ENCODE peak calls at places on chromosome 20, in five cellular contexts. R, Z, F, W and E are unnamed samples. For H3K9me3, the result is how much of the 10 kb centered on the place peaks cover.

GRCh38 chr20:62117658-62118057 is 4.6 kb upstream of the LSM14B start:
- DNase-seq in W (peak), R (no peak), F (peak), Z (peak), E (no peak)

GRCh38 chr20:59242714-59243626 is 57.4 kb upstream of the EDN3 start:
- DNase-seq in W (no peak), F (no peak), R (no peak), Z (no peak), E (no peak)

GRCh38 chr20:36405255-36405654 is 99.1 kb downstream of the DLGAP4 start:
- DNase-seq in F (no peak), W (no peak), Z (no peak), R (no peak), E (no peak)

GRCh38 chr20:30816182-30816645 is 441.2 kb upstream of the DEFB115 start:
- DNase-seq in F (no peak), W (peak), R (no peak), Z (peak), E (no peak)

GRCh38 chr20:34377072-34377847 is 14.2 kb downstream of the ITCH start:
- DNase-seq in W (no peak), R (no peak), Z (no peak), F (no peak), E (no peak)

GRCh38 chr20:63697357-63697867 is 960 bp downstream of the TNFRSF6B start:
- DNase-seq in R (no peak), W (no peak), Z (no peak), F (no peak), E (no peak)

GRCh38 chr20:46084805-46085792 is 4.7 kb downstream of the NCOA5 start:
- DNase-seq in R (peak), Z (no peak), W (no peak), F (no peak), E (peak)

GRCh38 chr20:19254956-19255355 is 42.5 kb downstream of the SLC24A3 start:
- DNase-seq in W (no peak), R (peak), Z (no peak), F (no peak), E (no peak)

GRCh38 chr20:57030611-57031600 is 235.5 kb downstream of the BMP7 start:
- DNase-seq in F (no peak), Z (no peak), W (no peak), R (peak), E (peak)

GRCh38 chr20:61376541-61377231 is 124.6 kb downstream of the CDH4 start:
- DNase-seq in F (no peak), R (no peak), Z (no peak), W (no peak), E (no peak)

GRCh38 chr20:6704132-6704861 is 63.2 kb upstream of the BMP2 start:
- DNase-seq in W (no peak), R (no peak), Z (no peak), F (no peak), E (peak)

GRCh38 chr20:63748356-63749270 is 9.0 kb downstream of the SLC2A4RG start:
- DNase-seq in F (no peak), Z (no peak), W (no peak), R (no peak), E (peak)

DNA sequence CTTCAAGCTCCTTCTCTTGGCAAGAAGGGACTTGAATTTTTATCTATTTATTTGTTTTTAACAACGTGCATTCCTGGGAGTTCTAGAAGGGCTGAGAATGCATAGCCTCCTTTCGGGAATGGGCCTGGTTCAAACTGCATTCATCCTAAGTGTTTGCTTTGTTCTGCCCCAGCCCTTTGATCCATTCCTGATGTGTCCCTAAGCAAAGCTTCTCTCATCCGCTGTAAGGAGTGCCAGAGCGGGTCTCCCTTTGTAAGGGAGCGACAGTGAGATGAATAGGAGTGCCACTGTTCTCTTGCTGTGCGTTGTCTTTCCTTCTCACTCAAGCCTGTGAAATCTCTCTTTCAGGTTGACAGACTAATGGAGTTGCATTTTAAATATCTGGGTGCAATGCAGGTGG is 60.9 kb upstream of the VSTM2L start:
- DNase-seq in W (no peak), R (no peak), F (no peak), Z (no peak), E (no peak)
- H3K9me3 ChIP-seq in W (under half), R (under half), F (under half), Z (under half), E (under half)

GRCh38 chr20:53177687-53178086 is 205.5 kb downstream of the TSHZ2 start:
- DNase-seq in W (no peak), R (no peak), F (no peak), Z (no peak), E (no peak)
- TF ChIP-seq CTCF in W (no peak), R (no peak), F (no peak), Z (no peak), E (no peak)

DNA sequence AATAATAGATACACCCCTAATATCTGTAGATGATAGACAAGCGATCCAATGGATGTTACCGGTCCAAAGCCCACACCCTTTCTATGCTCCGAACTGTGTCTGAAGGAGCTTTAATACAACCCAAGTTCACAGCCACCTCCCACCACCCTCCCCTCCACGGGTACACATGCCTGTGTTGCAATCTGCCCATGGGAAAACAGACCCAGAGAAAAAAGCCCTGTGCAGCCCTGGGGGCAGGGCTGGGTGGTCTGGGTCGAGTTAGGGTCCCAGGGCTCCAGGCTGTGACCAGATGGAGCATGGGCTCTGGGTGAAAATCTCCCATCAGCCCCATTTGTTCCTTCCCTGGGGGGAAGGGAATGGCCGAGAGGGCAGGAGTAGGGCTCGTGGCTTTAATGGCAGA is 65.8 kb downstream of the BANF2 start:
- DNase-seq in Z (no peak), W (no peak), R (no peak), F (no peak), E (no peak)
- H3K4me3 ChIP-seq in Z (no peak), W (no peak), R (no peak), F (no peak), E (no peak)

DNA sequence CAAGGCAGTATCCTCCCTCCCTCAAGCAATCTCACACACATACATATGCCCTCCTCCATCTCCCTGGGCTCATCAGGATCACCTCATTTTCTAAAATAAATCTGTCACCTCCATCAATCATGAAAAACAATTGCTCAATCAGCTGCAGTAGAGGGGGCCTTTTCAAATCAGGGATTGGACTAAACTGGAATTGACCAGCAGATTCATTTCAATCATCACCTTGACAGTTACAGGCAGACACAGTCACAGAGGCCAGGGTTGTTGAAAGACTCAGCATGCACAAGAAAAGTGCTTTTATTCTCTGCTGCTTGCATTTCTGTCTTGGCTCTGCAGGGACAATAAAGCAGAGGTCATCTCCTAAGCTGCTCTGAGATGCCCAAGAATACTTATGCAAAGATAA is 539.4 kb downstream of the PTPRT start:
- DNase-seq in Z (no peak), R (no peak), F (no peak), W (no peak), E (no peak)
- H3K9me3 ChIP-seq in Z (under half), R (under half), F (under half), W (under half), E (under half)

GRCh38 chr20:32360333-32360634 is 2.2 kb downstream of the ASXL1 start:
- DNase-seq in Z (no peak), R (no peak), W (no peak), F (no peak), E (no peak)

GRCh38 chr20:32357869-32358631 is at the start of gene ASXL1:
- DNase-seq in F (peak), R (peak), Z (peak), W (peak), E (peak)

GRCh38 chr20:32359633-32360332 is 1.7 kb downstream of the ASXL1 start:
- DNase-seq in R (peak), F (peak), Z (no peak), W (no peak), E (no peak)

GRCh38 chr20:32358632-32358882 is 426 bp downstream of the ASXL1 start:
- DNase-seq in R (no peak), Z (no peak), F (no peak), W (no peak), E (no peak)

GRCh38 chr20:32358883-32359632 is 927 bp downstream of the ASXL1 start:
- DNase-seq in W (peak), Z (peak), R (peak), F (peak), E (peak)
- TF ChIP-seq CTCF in W (no peak), Z (no peak), R (no peak), F (no peak), E (no peak)

GRCh38 chr20:52016022-52016421 is 175.6 kb downstream of the ZFP64 start:
- DNase-seq in F (no peak), Z (no peak), R (no peak), W (no peak), E (no peak)
- H3K4me3 ChIP-seq in F (no peak), Z (no peak), R (no peak), W (no peak), E (no peak)

GRCh38 chr20:16132399-16132798 is 440.8 kb downstream of the KIF16B start:
- DNase-seq in R (no peak), Z (no peak), W (no peak), F (no peak), E (no peak)
- H3K9me3 ChIP-seq in R (under half), Z (under half), W (under half), F (under half), E (under half)

GRCh38 chr20:44222969-44223368 is 12.4 kb upstream of the OSER1 start:
- DNase-seq in W (no peak), F (no peak), R (no peak), Z (no peak), E (no peak)
- TF ChIP-seq CTCF in W (no peak), F (no peak), R (peak), Z (no peak), E (no peak)

GRCh38 chr20:48787861-48788375 is 39.9 kb downstream of the PREX1 start:
- DNase-seq in W (no peak), F (no peak), Z (no peak), R (peak), E (no peak)
- H3K4me3 ChIP-seq in W (no peak), F (no peak), Z (no peak), R (no peak), E (no peak)

GRCh38 chr20:15767636-15768369 is 805.4 kb downstream of the KIF16B start:
- DNase-seq in W (no peak), Z (no peak), F (no peak), R (no peak), E (no peak)
- H3K9me3 ChIP-seq in W (under half), Z (under half), F (under half), R (under half), E (under half)